ENCODE peak calls at places on chromosomes 11 and 22, in eight cellular contexts. A, X, I, Z, G, V, J and E are unnamed samples.

GRCh38 chr22:47923011-47923427 is 1160.6 kb downstream of the TBC1D22A start:
- DNase-seq in G (no peak), J (no peak), I (no peak), V (no peak), X (no peak), Z (no peak), A (no peak), E (no peak)

GRCh38 chr11:44007746-44008501 is 39.9 kb upstream of the ACCSL start:
- DNase-seq in I (no peak), A (peak; percentile 79), J (no peak), X (no peak), V (peak; percentile 42), G (no peak), Z (no peak), E (no peak)

GRCh38 chr22:39598017-39598965 is 27.7 kb downstream of the CACNA1I start:
- DNase-seq in J (no peak), X (peak; percentile 78), G (no peak), Z (no peak), V (no peak), I (no peak), A (peak; percentile 25), E (no peak)

GRCh38 chr22:36329217-36330078 is 58.3 kb downstream of the MYH9 start:
- DNase-seq in X (no peak), V (peak; percentile 61), I (peak; percentile 98), G (peak; percentile 81), J (peak; percentile 89), A (peak; percentile 72), Z (peak; percentile 92), E (no peak)

GRCh38 chr11:18243783-18244362 is 4.6 kb downstream of the SAA2 start:
- DNase-seq in I (peak; percentile 86), X (peak; percentile 54), G (no peak), A (peak; percentile 79), Z (peak; percentile 54), V (peak; percentile 25), J (peak; percentile 62), E (no peak)

GRCh38 chr11:61186504-61186903 is 16.8 kb upstream of the PGA3 start:
- DNase-seq in A (no peak), I (no peak), Z (no peak), X (no peak), J (no peak), V (no peak), G (no peak), E (no peak)

GRCh38 chr11:104738918-104739317 is 159.3 kb downstream of the CASP12 start:
- DNase-seq in J (no peak), A (no peak), Z (no peak), I (no peak), V (no peak), G (no peak), X (no peak), E (no peak)

GRCh38 chr11:72970557-72971118 is 156.4 kb downstream of the ATG16L2 start:
- DNase-seq in A (no peak), Z (no peak), G (no peak), V (no peak), J (no peak), X (no peak), I (no peak), E (no peak)

GRCh38 chr11:72475359-72475758 is 41.0 kb upstream of the CLPB start:
- DNase-seq in I (no peak), X (no peak), G (no peak), J (no peak), Z (no peak), A (peak; percentile 10), V (no peak), E (no peak)

GRCh38 chr11:131918663-131919062 is 548.2 kb downstream of the NTM start:
- DNase-seq in I (no peak), X (no peak), A (no peak), V (no peak), J (no peak), Z (no peak), G (no peak), E (no peak)

GRCh38 chr11:70581991-70582885 is 183.9 kb downstream of the CTTN start:
- DNase-seq in Z (no peak), J (no peak), I (no peak), X (no peak), V (no peak), A (no peak), G (no peak), E (no peak)

GRCh38 chr22:45948081-45948648 is 28.8 kb downstream of the WNT7B start:
- DNase-seq in Z (peak; percentile 87), I (no peak), X (no peak), V (no peak), G (no peak), A (no peak), J (no peak), E (no peak)

GRCh38 chr22:26666035-26666338 is 8.6 kb downstream of the MIAT start:
- DNase-seq in J (no peak), G (no peak), Z (no peak), I (no peak), X (no peak), V (no peak), A (peak; percentile 72), E (no peak)

GRCh38 chr11:19392321-19392720 is 151.6 kb upstream of the E2F8 start:
- DNase-seq in V (no peak), Z (no peak), G (no peak), A (peak; percentile 26), X (no peak), J (no peak), I (no peak), E (no peak)

GRCh38 chr11:123272565-123272964 is 77.5 kb upstream of the CLMP start:
- DNase-seq in G (no peak), Z (peak; percentile 10), A (no peak), J (no peak), X (no peak), V (no peak), I (no peak), E (no peak)

GRCh38 chr11:60748821-60749220 is 7.8 kb upstream of the MS4A15 start:
- DNase-seq in J (no peak), G (no peak), X (no peak), V (no peak), A (no peak), Z (no peak), I (no peak), E (no peak)

GRCh38 chr11:126766425-126766824 is 234.1 kb downstream of the KIRREL3 start:
- DNase-seq in I (no peak), A (no peak), X (no peak), G (no peak), J (no peak), Z (no peak), V (no peak), E (no peak)

GRCh38 chr11:19995131-19995530 is 165.1 kb downstream of the DBX1 start:
- DNase-seq in G (no peak), X (no peak), Z (no peak), A (peak; percentile 89), I (peak; percentile 81), V (peak; percentile 27), J (peak; percentile 82), E (no peak)

GRCh38 chr11:78961938-78962701 is 387.5 kb upstream of the NARS2 start:
- DNase-seq in X (no peak), V (no peak), J (no peak), I (peak; percentile 28), Z (peak; percentile 64), G (no peak), A (peak; percentile 35), E (no peak)

GRCh38 chr11:57131080-57131790 is 50.5 kb upstream of the LRRC55 start:
- DNase-seq in Z (no peak), J (no peak), G (peak; percentile 20), A (peak; percentile 55), V (no peak), I (peak; percentile 34), X (no peak), E (no peak)

GRCh38 chr11:12640926-12641849 is 33.0 kb upstream of the TEAD1 start:
- DNase-seq in J (no peak), Z (no peak), A (no peak), G (no peak), V (peak; percentile 15), X (peak; percentile 35), I (no peak), E (no peak)

GRCh38 chr22:42939451-42939881 is 75.5 kb downstream of the PACSIN2 start:
- DNase-seq in X (no peak), Z (no peak), G (no peak), A (peak; percentile 43), J (no peak), I (no peak), V (no peak), E (no peak)

GRCh38 chr11:129508163-129508562 is 132.5 kb downstream of the BARX2 start:
- DNase-seq in A (no peak), Z (no peak), X (no peak), G (no peak), J (no peak), I (no peak), V (no peak), E (no peak)

GRCh38 chr11:47553417-47553746 is 450 bp upstream of the CELF1 start:
- DNase-seq in V (no peak), I (peak; percentile 51), A (peak; percentile 68), Z (no peak), G (no peak), X (no peak), J (no peak), E (no peak)

GRCh38 chr22:46045459-46046298 is 68.7 kb upstream of the WNT7B start:
- DNase-seq in X (no peak), Z (no peak), V (no peak), J (no peak), G (peak; percentile 32), A (peak; percentile 27), I (no peak), E (no peak)

GRCh38 chr11:117188620-117189081 is 10.1 kb downstream of the SIDT2 start:
- DNase-seq in G (peak; percentile 11), J (no peak), X (peak; percentile 14), V (no peak), Z (no peak), I (no peak), A (no peak), E (no peak)

GRCh38 chr11:82682003-82682751 is 51.5 kb downstream of the FAM181B start:
- DNase-seq in A (peak; percentile 69), X (no peak), J (peak; percentile 20), V (peak; percentile 29), G (no peak), I (peak; percentile 82), Z (peak; percentile 12), E (peak; percentile 21)